ENCODE peak calls at places on chromosomes 16 and 17, in six cellular contexts. U is upper lobe of right lung, W is gastrocnemius medialis, F is mucosa of descending colon, R is heart left ventricle, L is aorta. Z is an unnamed sample. For H3K4me1, the result is how much of the 10 kb centered on the place peaks cover.

GRCh38 chr17:72119963-72120877 is 600 bp upstream of the SOX9 start:
- DNase-seq in U (peak), W (peak), F (peak), R (peak), L (no peak), Z (no peak)

GRCh38 chr17:75540923-75541503 is 15.5 kb downstream of the LLGL2 start:
- DNase-seq in U (no peak), W (no peak), F (no peak), R (no peak), L (no peak), Z (no peak)

GRCh38 chr16:2033057-2033911 is 6.6 kb downstream of the NHERF2 start:
- DNase-seq in U (peak), W (no peak), F (no peak), R (peak), L (peak), Z (no peak)

GRCh38 chr17:7684856-7685532 is 2.3 kb downstream of the TP53 start:
- DNase-seq in U (no peak), W (no peak), F (no peak), R (no peak), L (no peak), Z (no peak)

GRCh38 chr17:18161226-18162094 is 22.2 kb upstream of the ALKBH5 start:
- DNase-seq in U (no peak), W (no peak), F (no peak), R (no peak), L (no peak), Z (no peak)

GRCh38 chr16:57709663-57710062 is 15.1 kb downstream of the DRC7 start:
- DNase-seq in U (no peak), W (no peak), F (no peak), R (no peak), L (peak), Z (no peak)

GRCh38 chr17:50100921-50101345 is 5.8 kb downstream of the PDK2 start:
- DNase-seq in U (no peak), W (peak), F (no peak), R (peak), L (no peak), Z (peak)

GRCh38 chr16:11748023-11748403 is 5.4 kb upstream of the TXNDC11 start:
- DNase-seq in U (no peak), W (no peak), F (no peak), R (no peak), L (no peak), Z (no peak)

DNA sequence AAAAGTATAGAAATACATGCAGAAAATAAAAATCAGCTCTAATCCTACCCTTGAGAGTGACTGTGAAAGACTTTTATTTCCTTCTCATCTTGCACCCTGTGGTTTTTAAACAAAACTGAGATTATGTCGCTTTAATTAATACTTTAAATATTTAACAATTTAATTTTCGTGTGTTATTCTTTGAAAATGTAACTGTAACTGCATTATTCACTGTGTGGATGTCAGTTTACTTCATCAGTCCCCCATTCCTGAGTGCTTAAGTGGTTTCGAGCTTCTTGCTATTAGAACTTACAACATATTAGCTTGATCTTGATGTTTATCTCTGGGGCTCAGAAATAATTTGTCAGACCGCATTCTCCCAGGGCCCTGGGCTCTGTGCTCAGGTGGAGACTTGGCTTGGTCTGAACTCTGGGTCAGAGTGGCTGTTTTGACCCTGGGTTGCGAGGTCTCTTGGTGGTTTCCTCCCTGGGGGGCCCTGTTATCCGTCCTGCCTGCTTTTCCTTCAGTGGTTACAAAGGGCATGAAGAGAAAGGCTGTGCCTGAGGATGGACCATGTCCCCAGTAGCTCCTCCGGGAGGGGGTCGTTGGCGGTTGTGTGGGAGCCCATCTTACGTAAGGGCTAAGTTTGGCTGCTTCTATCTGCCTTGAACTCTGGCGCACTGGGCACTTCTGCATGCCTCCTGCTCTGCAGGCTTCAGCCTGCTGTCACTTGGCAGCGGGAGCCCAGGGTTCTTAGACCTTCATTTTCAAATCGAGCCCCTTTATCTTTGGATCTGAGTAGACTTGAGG is 25.7 kb downstream of the AKAP1 start:
- DNase-seq in U (no peak), W (no peak), F (no peak), R (no peak), L (no peak), Z (no peak)
- H3K4me1 ChIP-seq in U (under half), W (half or more), F (under half), R (half or more), L (under half), Z (under half)

DNA sequence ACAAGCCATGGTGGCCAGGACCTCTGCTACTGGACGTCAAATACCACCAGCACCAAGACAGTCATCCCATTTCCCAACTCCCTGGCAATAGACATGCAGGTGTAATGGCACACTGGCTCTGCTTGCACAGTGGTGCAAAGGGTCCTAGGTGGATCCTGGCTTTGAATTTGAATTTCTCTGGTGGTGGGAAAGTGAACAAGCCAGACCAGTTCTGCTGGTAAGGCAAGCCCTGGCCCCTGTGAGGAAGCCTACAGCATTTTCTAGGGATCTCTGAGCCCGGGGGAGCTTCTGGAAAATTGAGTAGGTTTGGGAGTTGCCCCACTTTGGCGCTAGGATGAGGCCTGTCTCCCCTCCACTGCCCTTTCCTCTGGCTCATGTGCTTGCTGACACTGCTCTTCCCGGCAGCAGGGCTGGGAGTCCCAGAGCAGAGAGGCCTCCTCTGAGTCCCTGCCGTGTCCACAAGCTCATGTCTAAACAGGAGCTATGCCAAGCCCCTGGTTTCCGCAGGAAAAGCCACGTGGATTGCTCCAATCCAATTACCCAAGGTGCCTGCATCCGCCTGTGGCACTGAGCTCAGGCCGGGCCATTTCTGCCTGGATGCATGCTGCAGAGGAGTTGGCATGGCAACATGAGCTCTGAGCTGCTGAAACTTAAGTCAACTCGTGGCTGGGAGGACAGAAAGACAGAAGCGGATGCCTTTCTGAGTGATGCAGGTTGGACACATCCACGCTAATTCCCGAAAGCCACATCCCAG is 67.0 kb downstream of the PRMT7 start:
- DNase-seq in U (no peak), W (no peak), F (no peak), R (peak), L (no peak), Z (peak)
- H3K4me3 ChIP-seq in U (no peak), W (no peak), F (no peak), R (no peak), L (no peak), Z (no peak)

GRCh38 chr17:54864636-54865420 is 35.8 kb upstream of the TOM1L1 start:
- DNase-seq in U (no peak), W (no peak), F (no peak), R (no peak), L (no peak), Z (no peak)

GRCh38 chr17:54867634-54868033 is 33.0 kb upstream of the TOM1L1 start:
- DNase-seq in U (no peak), W (no peak), F (no peak), R (no peak), L (no peak), Z (no peak)

GRCh38 chr17:54870671-54871175 is 29.9 kb upstream of the TOM1L1 start:
- DNase-seq in U (no peak), W (no peak), F (no peak), R (no peak), L (no peak), Z (no peak)
- H3K4me1 ChIP-seq in U (under half), W (under half), F (under half), R (under half), L (under half), Z (under half)

DNA sequence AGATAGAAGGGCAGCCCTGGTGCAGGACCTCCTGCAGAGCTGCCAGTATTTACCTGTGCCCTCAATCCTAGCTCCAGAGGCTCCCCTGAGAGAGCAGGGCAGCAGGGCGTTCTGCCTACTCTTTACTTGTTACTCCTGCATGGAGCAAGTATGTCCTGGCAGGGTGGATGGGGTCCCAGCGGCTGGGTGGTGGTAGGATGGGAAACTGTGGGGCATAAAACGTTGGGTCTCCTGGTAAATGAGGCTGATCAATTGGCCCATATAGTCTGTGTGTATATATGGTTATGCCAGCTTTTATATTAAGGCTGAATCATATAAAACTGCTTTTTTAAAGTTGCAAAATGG is 192.0 kb downstream of the NTN1 start:
- DNase-seq in U (no peak), W (no peak), F (no peak), R (no peak), L (peak), Z (no peak)
- H3K4me3 ChIP-seq in U (no peak), W (no peak), F (no peak), R (no peak), L (no peak), Z (no peak)

GRCh38 chr17:78255953-78256704 is 24.7 kb downstream of the TMEM235 start:
- DNase-seq in U (peak), W (no peak), F (no peak), R (no peak), L (no peak), Z (no peak)

GRCh38 chr17:78256705-78257559 is 25.5 kb downstream of the TMEM235 start:
- DNase-seq in U (peak), W (no peak), F (no peak), R (no peak), L (no peak), Z (no peak)

GRCh38 chr17:78252701-78253635 is 21.5 kb downstream of the TMEM235 start:
- DNase-seq in U (peak), W (no peak), F (no peak), R (no peak), L (peak), Z (no peak)

GRCh38 chr17:78253946-78254672 is 22.7 kb downstream of the TMEM235 start:
- DNase-seq in U (peak), W (peak), F (peak), R (peak), L (peak), Z (peak)

DNA sequence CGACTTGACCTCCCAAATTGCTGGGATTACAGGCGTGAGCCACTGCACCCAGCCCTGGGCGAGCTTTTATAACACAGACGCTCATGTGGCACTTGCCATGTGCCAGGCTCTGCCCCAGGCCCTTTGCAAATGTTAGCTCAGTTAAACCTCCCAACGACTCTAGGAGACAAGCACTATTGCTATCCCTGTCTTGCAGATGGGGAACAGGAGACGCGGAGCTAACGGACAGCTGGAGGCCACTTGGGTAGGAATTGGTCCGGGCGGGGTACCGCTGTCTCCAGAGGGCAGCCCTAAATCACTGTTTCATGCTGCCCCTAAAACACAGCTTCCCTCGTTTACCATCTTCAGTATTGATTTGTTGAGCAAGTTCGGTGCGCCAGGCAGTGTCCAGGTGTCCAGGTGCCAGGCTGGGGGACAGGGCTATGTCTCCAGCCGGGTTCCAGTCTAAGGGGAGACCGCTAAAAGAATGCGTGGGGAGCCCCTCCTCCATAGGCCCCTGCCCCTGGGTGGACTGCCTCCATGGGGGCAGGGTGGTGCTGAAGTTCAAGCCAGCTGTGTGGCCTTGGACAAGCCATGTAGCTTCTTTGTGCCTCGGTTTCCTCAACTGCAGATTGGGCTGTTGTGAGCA is 23.7 kb downstream of the TMEM235 start:
- DNase-seq in U (peak), W (no peak), F (no peak), R (no peak), L (no peak), Z (no peak)
- H3K4me1 ChIP-seq in U (under half), W (under half), F (under half), R (under half), L (under half), Z (half or more)

GRCh38 chr16:3377917-3378316 is 22.2 kb downstream of the OR2C1 start:
- DNase-seq in U (no peak), W (no peak), F (no peak), R (no peak), L (no peak), Z (no peak)

GRCh38 chr16:3388325-3388724 is 12.5 kb downstream of the ZSCAN32 start:
- DNase-seq in U (no peak), W (no peak), F (no peak), R (no peak), L (no peak), Z (no peak)

DNA sequence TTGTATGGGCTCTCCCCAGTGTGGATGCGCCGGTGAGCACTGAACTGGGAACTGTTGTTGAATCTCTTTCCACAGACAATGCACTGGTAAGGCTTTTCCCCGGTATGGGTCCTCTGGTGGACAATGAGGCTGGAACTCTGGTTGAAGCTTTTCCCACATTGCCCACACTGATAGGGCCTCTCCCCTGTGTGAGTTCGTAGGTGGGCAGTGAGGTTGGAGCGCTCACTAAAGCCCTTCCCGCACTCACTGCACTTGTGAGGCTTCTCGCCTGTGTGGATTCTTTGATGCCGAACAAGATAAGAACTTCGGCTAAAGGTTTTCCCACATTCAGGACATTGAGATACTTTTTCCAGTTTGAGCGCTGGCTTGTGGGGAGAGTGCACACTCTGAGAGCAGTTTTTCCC is 17.8 kb downstream of the ZSCAN32 start:
- DNase-seq in U (no peak), W (no peak), F (no peak), R (no peak), L (no peak), Z (no peak)
- H3K4me3 ChIP-seq in U (no peak), W (no peak), F (no peak), R (no peak), L (no peak), Z (no peak)

GRCh38 chr17:10661377-10661906 is 4.3 kb upstream of the MYH3 start:
- DNase-seq in U (no peak), W (no peak), F (no peak), R (no peak), L (no peak), Z (no peak)
- H3K4me1 ChIP-seq in U (under half), W (under half), F (under half), R (under half), L (under half), Z (under half)

Z was measured in lower lobe of right lung.